ENCODE peak calls at places on chromosomes 12 and 14, in four cellular contexts. One of them, this sample, is unnamed.

GRCh38 chr14:102588821-102589220 is 3.6 kb upstream of the RCOR1 start:
- DNase-seq in body of pancreas: no peak
- DNase-seq in D341Med: no peak
- DNase-seq in stimulated activated CD8-positive, alpha-beta memory T cell treated with anti-CD3 and anti-CD28 coated beads, Interleukin-4, amount 100 ng/mL, for 1 hour: no peak
- DNase-seq in this sample: no peak

GRCh38 chr14:61662437-61663311 is 32.6 kb upstream of the HIF1A start:
- DNase-seq in D341Med: no peak
- DNase-seq in stimulated activated CD8-positive, alpha-beta memory T cell treated with anti-CD3 and anti-CD28 coated beads, Interleukin-4, amount 100 ng/mL, for 1 hour: no peak
- DNase-seq in body of pancreas: no peak
- DNase-seq in this sample: peak

GRCh38 chr14:96077983-96078686 is 39.0 kb downstream of the C14orf132 start:
- DNase-seq in body of pancreas: no peak
- DNase-seq in D341Med: no peak
- DNase-seq in stimulated activated CD8-positive, alpha-beta memory T cell treated with anti-CD3 and anti-CD28 coated beads, Interleukin-4, amount 100 ng/mL, for 1 hour: no peak
- DNase-seq in this sample: no peak

GRCh38 chr12:57834086-57834876 is 12.2 kb downstream of the CTDSP2 start:
- DNase-seq in body of pancreas: no peak
- DNase-seq in stimulated activated CD8-positive, alpha-beta memory T cell treated with anti-CD3 and anti-CD28 coated beads, Interleukin-4, amount 100 ng/mL, for 1 hour: no peak
- DNase-seq in D341Med: peak
- DNase-seq in this sample: no peak

GRCh38 chr12:22250762-22251161 is 83.7 kb downstream of the ST8SIA1 start:
- DNase-seq in body of pancreas: no peak
- DNase-seq in D341Med: no peak
- DNase-seq in stimulated activated CD8-positive, alpha-beta memory T cell treated with anti-CD3 and anti-CD28 coated beads, Interleukin-4, amount 100 ng/mL, for 1 hour: no peak
- DNase-seq in this sample: no peak

GRCh38 chr12:6276936-6277615 is 33.4 kb upstream of the PLEKHG6 start:
- DNase-seq in D341Med: peak
- DNase-seq in stimulated activated CD8-positive, alpha-beta memory T cell treated with anti-CD3 and anti-CD28 coated beads, Interleukin-4, amount 100 ng/mL, for 1 hour: no peak
- DNase-seq in body of pancreas: no peak
- DNase-seq in this sample: no peak

GRCh38 chr12:62866451-62867082 is 68.4 kb downstream of the PPM1H start:
- DNase-seq in stimulated activated CD8-positive, alpha-beta memory T cell treated with anti-CD3 and anti-CD28 coated beads, Interleukin-4, amount 100 ng/mL, for 1 hour: no peak
- DNase-seq in D341Med: no peak
- DNase-seq in body of pancreas: no peak
- DNase-seq in this sample: peak

GRCh38 chr14:100065161-100065871 is at the start of gene EVL:
- DNase-seq in D341Med: no peak
- DNase-seq in body of pancreas: no peak
- DNase-seq in stimulated activated CD8-positive, alpha-beta memory T cell treated with anti-CD3 and anti-CD28 coated beads, Interleukin-4, amount 100 ng/mL, for 1 hour: peak
- DNase-seq in this sample: no peak

GRCh38 chr12:25855716-25856115 is 102.8 kb upstream of the RASSF8 start:
- DNase-seq in stimulated activated CD8-positive, alpha-beta memory T cell treated with anti-CD3 and anti-CD28 coated beads, Interleukin-4, amount 100 ng/mL, for 1 hour: no peak
- DNase-seq in body of pancreas: no peak
- DNase-seq in D341Med: no peak
- DNase-seq in this sample: peak

GRCh38 chr12:95473947-95474817 is at the start of gene METAP2:
- DNase-seq in body of pancreas: peak
- DNase-seq in D341Med: peak
- DNase-seq in stimulated activated CD8-positive, alpha-beta memory T cell treated with anti-CD3 and anti-CD28 coated beads, Interleukin-4, amount 100 ng/mL, for 1 hour: peak
- DNase-seq in this sample: peak